ENCODE peak calls at places on chromosomes 3 and 15, in five cellular contexts. One of them, this sample, is unnamed.

GRCh38 chr3:8380904-8381704 is 120.5 kb upstream of the LMCD1 start:
- DNase-seq in hepatic stellate cell: no peak
- DNase-seq in left colon: no peak
- DNase-seq in NCI-H1048: no peak
- DNase-seq in stimulated activated CD4-positive, alpha-beta T cell treated with anti-CD3 and anti-CD28 coated beads, Interleukin-4, amount 100 ng/mL, for 1 hour: no peak
- DNase-seq in this sample: no peak

GRCh38 chr3:179717219-179717618 is 64.4 kb downstream of the USP13 start:
- DNase-seq in NCI-H1048: no peak
- DNase-seq in stimulated activated CD4-positive, alpha-beta T cell treated with anti-CD3 and anti-CD28 coated beads, Interleukin-4, amount 100 ng/mL, for 1 hour: no peak
- DNase-seq in hepatic stellate cell: peak
- DNase-seq in left colon: no peak
- DNase-seq in this sample: no peak

GRCh38 chr15:83503595-83504364 is 56.6 kb downstream of the SH3GL3 start:
- DNase-seq in left colon: no peak
- DNase-seq in stimulated activated CD4-positive, alpha-beta T cell treated with anti-CD3 and anti-CD28 coated beads, Interleukin-4, amount 100 ng/mL, for 1 hour: no peak
- DNase-seq in NCI-H1048: no peak
- DNase-seq in hepatic stellate cell: no peak
- DNase-seq in this sample: no peak

GRCh38 chr3:42507252-42507651 is 4.8 kb downstream of the VIPR1 start:
- DNase-seq in hepatic stellate cell: no peak
- DNase-seq in left colon: peak
- DNase-seq in NCI-H1048: no peak
- DNase-seq in stimulated activated CD4-positive, alpha-beta T cell treated with anti-CD3 and anti-CD28 coated beads, Interleukin-4, amount 100 ng/mL, for 1 hour: no peak
- DNase-seq in this sample: peak

GRCh38 chr3:49930922-49931321 is 1.3 kb upstream of the MON1A start:
- DNase-seq in NCI-H1048: no peak
- DNase-seq in left colon: peak
- DNase-seq in hepatic stellate cell: no peak
- DNase-seq in stimulated activated CD4-positive, alpha-beta T cell treated with anti-CD3 and anti-CD28 coated beads, Interleukin-4, amount 100 ng/mL, for 1 hour: no peak
- DNase-seq in this sample: no peak

GRCh38 chr3:197219627-197220026 is 78.8 kb downstream of the DLG1 start:
- DNase-seq in stimulated activated CD4-positive, alpha-beta T cell treated with anti-CD3 and anti-CD28 coated beads, Interleukin-4, amount 100 ng/mL, for 1 hour: no peak
- DNase-seq in left colon: no peak
- DNase-seq in hepatic stellate cell: no peak
- DNase-seq in NCI-H1048: no peak
- DNase-seq in this sample: no peak

GRCh38 chr3:156389151-156389760 is 165.7 kb downstream of the SSR3 start:
- DNase-seq in NCI-H1048: peak
- DNase-seq in hepatic stellate cell: no peak
- DNase-seq in stimulated activated CD4-positive, alpha-beta T cell treated with anti-CD3 and anti-CD28 coated beads, Interleukin-4, amount 100 ng/mL, for 1 hour: no peak
- DNase-seq in left colon: no peak
- DNase-seq in this sample: no peak

GRCh38 chr3:57109437-57110199 is 49.2 kb downstream of the SPATA12 start:
- DNase-seq in hepatic stellate cell: no peak
- DNase-seq in NCI-H1048: no peak
- DNase-seq in left colon: no peak
- DNase-seq in stimulated activated CD4-positive, alpha-beta T cell treated with anti-CD3 and anti-CD28 coated beads, Interleukin-4, amount 100 ng/mL, for 1 hour: no peak
- DNase-seq in this sample: no peak

GRCh38 chr15:42511010-42511396 is 15.6 kb downstream of the SNAP23 start:
- DNase-seq in left colon: no peak
- DNase-seq in hepatic stellate cell: peak
- DNase-seq in stimulated activated CD4-positive, alpha-beta T cell treated with anti-CD3 and anti-CD28 coated beads, Interleukin-4, amount 100 ng/mL, for 1 hour: no peak
- DNase-seq in NCI-H1048: no peak
- DNase-seq in this sample: no peak

GRCh38 chr3:28645149-28645548 is 296.5 kb upstream of the AZI2 start:
- DNase-seq in left colon: no peak
- DNase-seq in NCI-H1048: no peak
- DNase-seq in hepatic stellate cell: no peak
- DNase-seq in stimulated activated CD4-positive, alpha-beta T cell treated with anti-CD3 and anti-CD28 coated beads, Interleukin-4, amount 100 ng/mL, for 1 hour: no peak
- DNase-seq in this sample: no peak

GRCh38 chr3:54122046-54122801 is at the start of gene CACNA2D3:
- DNase-seq in left colon: peak
- DNase-seq in stimulated activated CD4-positive, alpha-beta T cell treated with anti-CD3 and anti-CD28 coated beads, Interleukin-4, amount 100 ng/mL, for 1 hour: no peak
- DNase-seq in hepatic stellate cell: no peak
- DNase-seq in NCI-H1048: no peak
- DNase-seq in this sample: no peak

GRCh38 chr3:47496892-47497291 is 16.6 kb downstream of the ELP6 start:
- DNase-seq in hepatic stellate cell: no peak
- DNase-seq in stimulated activated CD4-positive, alpha-beta T cell treated with anti-CD3 and anti-CD28 coated beads, Interleukin-4, amount 100 ng/mL, for 1 hour: no peak
- DNase-seq in NCI-H1048: no peak
- DNase-seq in left colon: no peak
- DNase-seq in this sample: no peak

GRCh38 chr15:33089878-33090757 is 104.4 kb downstream of the FMN1 start:
- DNase-seq in left colon: peak
- DNase-seq in hepatic stellate cell: no peak
- DNase-seq in stimulated activated CD4-positive, alpha-beta T cell treated with anti-CD3 and anti-CD28 coated beads, Interleukin-4, amount 100 ng/mL, for 1 hour: no peak
- DNase-seq in NCI-H1048: peak
- DNase-seq in this sample: no peak

GRCh38 chr3:157360044-157360443 is 76.6 kb upstream of the PTX3 start:
- DNase-seq in hepatic stellate cell: peak
- DNase-seq in NCI-H1048: no peak
- DNase-seq in stimulated activated CD4-positive, alpha-beta T cell treated with anti-CD3 and anti-CD28 coated beads, Interleukin-4, amount 100 ng/mL, for 1 hour: no peak
- DNase-seq in left colon: no peak
- DNase-seq in this sample: no peak

GRCh38 chr3:116441652-116442051 is 3.6 kb downstream of the LSAMP start:
- DNase-seq in left colon: no peak
- DNase-seq in stimulated activated CD4-positive, alpha-beta T cell treated with anti-CD3 and anti-CD28 coated beads, Interleukin-4, amount 100 ng/mL, for 1 hour: no peak
- DNase-seq in hepatic stellate cell: no peak
- DNase-seq in NCI-H1048: no peak
- DNase-seq in this sample: no peak

GRCh38 chr15:45635191-45635638 is 386 bp downstream of the SQOR start:
- DNase-seq in left colon: peak
- DNase-seq in stimulated activated CD4-positive, alpha-beta T cell treated with anti-CD3 and anti-CD28 coated beads, Interleukin-4, amount 100 ng/mL, for 1 hour: peak
- DNase-seq in hepatic stellate cell: no peak
- DNase-seq in NCI-H1048: no peak
- DNase-seq in this sample: peak

GRCh38 chr15:44712108-44713005 is 1.0 kb downstream of the B2M start:
- DNase-seq in hepatic stellate cell: peak
- DNase-seq in left colon: peak
- DNase-seq in NCI-H1048: peak
- DNase-seq in stimulated activated CD4-positive, alpha-beta T cell treated with anti-CD3 and anti-CD28 coated beads, Interleukin-4, amount 100 ng/mL, for 1 hour: peak
- DNase-seq in this sample: peak

GRCh38 chr3:115239717-115240116 is 92.6 kb upstream of the ZBTB20 start:
- DNase-seq in left colon: no peak
- DNase-seq in NCI-H1048: no peak
- DNase-seq in stimulated activated CD4-positive, alpha-beta T cell treated with anti-CD3 and anti-CD28 coated beads, Interleukin-4, amount 100 ng/mL, for 1 hour: no peak
- DNase-seq in hepatic stellate cell: peak
- DNase-seq in this sample: no peak

GRCh38 chr15:70179309-70179892 is 81.7 kb upstream of the TLE3 start:
- DNase-seq in stimulated activated CD4-positive, alpha-beta T cell treated with anti-CD3 and anti-CD28 coated beads, Interleukin-4, amount 100 ng/mL, for 1 hour: no peak
- DNase-seq in hepatic stellate cell: no peak
- DNase-seq in left colon: no peak
- DNase-seq in NCI-H1048: no peak
- DNase-seq in this sample: no peak

GRCh38 chr15:70158996-70159355 is 61.3 kb upstream of the TLE3 start:
- DNase-seq in NCI-H1048: no peak
- DNase-seq in left colon: no peak
- DNase-seq in hepatic stellate cell: no peak
- DNase-seq in stimulated activated CD4-positive, alpha-beta T cell treated with anti-CD3 and anti-CD28 coated beads, Interleukin-4, amount 100 ng/mL, for 1 hour: no peak
- DNase-seq in this sample: no peak

This sample was measured in activated effector memory CD4-positive, alpha-beta T cell treated with anti-CD3 and anti-CD28 coated beads, Interleukin-2, amount 50 U/mL, for 16 hours.